ENCODE peak calls at places on chromosomes 12 and 14, in eight cellular contexts. A is SK-N-SH, C is endothelial cell of umbilical vein, X is sigmoid colon, U is stomach, W is vagina, L is K562, T is HepG2. F is an unnamed sample.

GRCh38 chr12:95774311-95775045 is 16.1 kb downstream of the NTN4 start:
- DNase-seq in A (no peak), C (no peak), X (no peak), T (no peak), U (no peak), L (no peak), W (no peak), F (no peak)

GRCh38 chr12:92105676-92106075 is 40.0 kb downstream of the BTG1 start:
- DNase-seq in A (no peak), L (no peak), W (no peak), C (no peak), X (no peak), T (no peak), U (no peak), F (no peak)

GRCh38 chr14:89617471-89618291 is 200.6 kb upstream of the FOXN3 start:
- DNase-seq in W (no peak), A (peak), U (peak), T (peak), X (no peak), L (no peak), C (peak), F (no peak)

GRCh38 chr14:68279777-68280233 is 460.2 kb downstream of the RAD51B start:
- DNase-seq in W (no peak), U (no peak), A (no peak), X (no peak), T (no peak), L (no peak), C (no peak), F (no peak)

GRCh38 chr14:31206536-31207286 is 882 bp downstream of the HECTD1 start:
- DNase-seq in T (peak), C (peak), A (peak), L (peak), U (peak), X (peak), W (no peak), F (peak)

GRCh38 chr12:55734595-55734994 is 5.8 kb upstream of the CD63 start:
- DNase-seq in A (no peak), U (no peak), X (peak), C (no peak), L (no peak), W (no peak), T (no peak), F (no peak)

GRCh38 chr14:29242755-29243340 is 476.3 kb downstream of the FOXG1 start:
- DNase-seq in T (no peak), X (no peak), U (no peak), C (peak), W (no peak), L (no peak), A (no peak), F (no peak)

GRCh38 chr12:26318661-26319068 is 123.3 kb downstream of the SSPN start:
- DNase-seq in L (peak), A (no peak), W (no peak), U (no peak), C (peak), T (peak), X (peak), F (no peak)

GRCh38 chr12:25422241-25422640 is 130.8 kb downstream of the LMNTD1 start:
- DNase-seq in X (no peak), W (no peak), L (no peak), T (no peak), A (no peak), C (no peak), U (no peak), F (no peak)

GRCh38 chr14:23512156-23512555 is 39.4 kb downstream of the ZFHX2 start:
- DNase-seq in C (no peak), W (no peak), X (no peak), L (no peak), U (no peak), T (no peak), A (peak), F (no peak)

GRCh38 chr12:52172956-52173355 is 18.9 kb downstream of the KRT80 start:
- DNase-seq in U (no peak), X (no peak), A (no peak), T (no peak), L (no peak), C (no peak), W (no peak), F (no peak)

GRCh38 chr14:91892918-91893527 is 25.7 kb upstream of the TC2N start:
- DNase-seq in T (peak), L (peak), U (no peak), W (no peak), X (peak), A (peak), C (no peak), F (no peak)

GRCh38 chr12:10119072-10119471 is 10.9 kb downstream of the CLEC7A start:
- DNase-seq in U (no peak), T (no peak), W (no peak), X (no peak), C (no peak), A (no peak), L (no peak), F (no peak)

GRCh38 chr14:21382886-21383847 is 652 bp downstream of the SUPT16H start:
- DNase-seq in U (peak), A (peak), L (peak), C (peak), X (peak), W (no peak), T (peak), F (peak)

GRCh38 chr12:15168279-15168678 is 52.9 kb downstream of the RERG start:
- DNase-seq in T (no peak), U (no peak), C (no peak), L (no peak), X (no peak), W (no peak), A (no peak), F (no peak)

GRCh38 chr12:66921151-66921550 is 242.3 kb upstream of the GRIP1 start:
- DNase-seq in T (no peak), C (no peak), W (no peak), A (no peak), U (no peak), X (no peak), L (no peak), F (no peak)

GRCh38 chr12:9135903-9136310 is 20.2 kb upstream of the A2M start:
- DNase-seq in U (no peak), X (no peak), L (no peak), T (peak), A (no peak), C (no peak), W (no peak), F (no peak)

GRCh38 chr12:47736877-47737676 is 11.8 kb upstream of the ENDOU start:
- DNase-seq in W (no peak), U (peak), L (peak), C (peak), A (peak), T (no peak), X (peak), F (no peak)

GRCh38 chr14:60753264-60754126 is 18.9 kb downstream of the MNAT1 start:
- DNase-seq in U (no peak), A (no peak), T (no peak), L (no peak), X (no peak), W (no peak), C (no peak), F (peak)

GRCh38 chr12:132186857-132187620 is 42.8 kb downstream of the NOC4L start:
- DNase-seq in U (no peak), X (no peak), T (no peak), W (no peak), L (no peak), C (no peak), A (no peak), F (no peak)

GRCh38 chr12:102406033-102406584 is 74.3 kb downstream of the IGF1 start:
- DNase-seq in X (peak), A (peak), T (no peak), W (no peak), L (no peak), U (peak), C (peak), F (no peak)

GRCh38 chr12:54175130-54175963 is 13.4 kb downstream of the SMUG1 start:
- DNase-seq in T (no peak), L (peak), C (no peak), W (no peak), X (no peak), A (no peak), U (peak), F (peak)

GRCh38 chr12:108505121-108505520 is 10.0 kb upstream of the FICD start:
- DNase-seq in T (no peak), U (no peak), C (no peak), A (no peak), L (no peak), W (no peak), X (no peak), F (no peak)

GRCh38 chr14:78633747-78634146 is 463.6 kb downstream of the NRXN3 start:
- DNase-seq in C (no peak), U (no peak), W (no peak), X (no peak), T (no peak), A (no peak), L (no peak), F (no peak)

GRCh38 chr12:19846561-19846960 is 407.3 kb downstream of the AEBP2 start:
- DNase-seq in U (no peak), W (no peak), C (peak), L (no peak), X (no peak), A (no peak), T (no peak), F (no peak)

GRCh38 chr12:68587448-68587873 is 23.2 kb upstream of the RAP1B start:
- DNase-seq in T (no peak), U (no peak), C (no peak), W (no peak), A (no peak), X (no peak), L (no peak), F (no peak)

GRCh38 chr12:87928046-87928445 is 101.2 kb downstream of the C12orf50 start:
- DNase-seq in C (no peak), U (no peak), X (no peak), L (no peak), A (no peak), W (no peak), T (no peak), F (no peak)

GRCh38 chr12:131196220-131196619 is 242.5 kb downstream of the ADGRD1 start:
- DNase-seq in C (no peak), L (no peak), A (no peak), X (no peak), U (no peak), W (no peak), T (no peak), F (no peak)

GRCh38 chr12:124307556-124307825 is 12.6 kb downstream of the RFLNA start:
- DNase-seq in U (no peak), X (no peak), C (no peak), T (no peak), A (no peak), L (no peak), W (no peak), F (no peak)

GRCh38 chr12:30823140-30823669 is 68.5 kb upstream of the CAPRIN2 start:
- DNase-seq in C (no peak), U (peak), X (no peak), W (peak), L (no peak), T (no peak), A (no peak), F (peak)

GRCh38 chr12:44509471-44509870 is 366.6 kb downstream of the NELL2 start:
- DNase-seq in W (no peak), U (no peak), C (no peak), L (no peak), T (no peak), X (no peak), A (no peak), F (no peak)

GRCh38 chr14:25121342-25122129 is 71.6 kb upstream of the STXBP6 start:
- DNase-seq in X (no peak), C (no peak), A (no peak), T (peak), L (no peak), U (no peak), W (no peak), F (no peak)

GRCh38 chr14:104642540-104642868 is 37.9 kb upstream of the TMEM179 start:
- DNase-seq in A (peak), T (no peak), C (no peak), U (no peak), X (no peak), W (no peak), L (no peak), F (no peak)

GRCh38 chr14:76919811-76920571 is 93.8 kb downstream of the LRRC74A start:
- DNase-seq in A (peak), L (no peak), U (peak), C (peak), W (no peak), X (peak), T (peak), F (no peak)

GRCh38 chr12:80602455-80602854 is 105.0 kb upstream of the MYF6 start:
- DNase-seq in U (no peak), W (no peak), T (no peak), C (no peak), L (no peak), X (no peak), A (no peak), F (no peak)
- TF ChIP-seq POLR2AphosphoS5 in U (no peak), W (no peak), T (no peak), C (no peak), L (no peak), X (no peak), A (no peak), F (no peak)

DNA sequence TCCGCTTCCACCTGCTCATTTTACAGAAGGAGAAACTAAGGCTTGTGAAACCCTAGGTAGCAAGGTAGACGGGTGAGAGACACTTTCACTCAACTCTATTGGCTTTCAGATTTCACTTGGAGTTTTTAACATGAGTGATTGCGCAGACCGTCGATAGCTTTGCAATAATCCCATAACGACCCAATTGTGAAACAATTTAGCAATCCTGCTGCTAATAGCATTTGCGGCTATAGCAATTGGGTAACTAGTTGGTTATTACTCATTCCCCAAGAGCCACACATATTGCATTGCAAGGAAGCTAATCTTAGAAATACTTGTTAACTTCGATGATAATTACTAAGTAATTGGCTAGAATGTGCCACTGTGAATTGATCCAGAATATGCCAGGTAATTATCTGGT is 159.9 kb upstream of the NOS1 start:
- DNase-seq in U (no peak), C (no peak), A (no peak), L (no peak), W (no peak), T (no peak), X (no peak), F (no peak)
- TF ChIP-seq POLR2AphosphoS5 in U (no peak), C (no peak), A (no peak), L (no peak), W (no peak), T (no peak), X (no peak), F (no peak)

GRCh38 chr12:104890463-104891096 is 67.5 kb downstream of the SLC41A2 start:
- DNase-seq in T (no peak), U (no peak), L (no peak), A (no peak), X (no peak), W (no peak), C (no peak), F (no peak)
- TF ChIP-seq POLR2AphosphoS5 in T (no peak), U (no peak), L (no peak), A (no peak), X (no peak), W (no peak), C (no peak), F (no peak)

GRCh38 chr12:3128498-3129293 is 51.5 kb downstream of the TSPAN9 start:
- DNase-seq in A (no peak), X (no peak), C (no peak), L (no peak), T (no peak), U (no peak), W (no peak), F (no peak)

GRCh38 chr12:3127832-3128231 is 50.7 kb downstream of the TSPAN9 start:
- DNase-seq in A (no peak), T (no peak), X (no peak), L (no peak), C (no peak), W (no peak), U (no peak), F (no peak)

GRCh38 chr12:3131129-3131528 is 54.0 kb downstream of the TSPAN9 start:
- DNase-seq in A (no peak), W (no peak), C (no peak), U (no peak), L (no peak), X (no peak), T (no peak), F (no peak)

GRCh38 chr12:3129301-3130052 is 52.3 kb downstream of the TSPAN9 start:
- DNase-seq in X (no peak), U (no peak), W (no peak), T (no peak), C (no peak), L (no peak), A (no peak), F (no peak)

GRCh38 chr12:3130053-3130805 is 53.0 kb downstream of the TSPAN9 start:
- DNase-seq in X (no peak), A (peak), W (no peak), C (peak), U (no peak), L (no peak), T (no peak), F (no peak)
- TF ChIP-seq POLR2AphosphoS5 in X (no peak), A (no peak), W (no peak), C (no peak), U (no peak), L (no peak), T (no peak), F (no peak)

GRCh38 chr12:127063339-127064090 is 1203.5 kb upstream of the TMEM132C start:
- DNase-seq in U (no peak), X (no peak), L (peak), C (no peak), A (no peak), W (no peak), T (no peak), F (no peak)
- TF ChIP-seq POLR2AphosphoS5 in U (no peak), X (no peak), L (no peak), C (no peak), A (no peak), W (no peak), T (no peak), F (no peak)

GRCh38 chr12:40222247-40222646 is 2.5 kb upstream of the LRRK2 start:
- DNase-seq in T (no peak), C (no peak), X (no peak), L (no peak), U (no peak), W (no peak), A (no peak), F (no peak)
- TF ChIP-seq POLR2AphosphoS5 in T (no peak), C (no peak), X (no peak), L (no peak), U (no peak), W (no peak), A (no peak), F (no peak)